ENCODE peak calls at places on chromosomes 1 and 21, in ten cellular contexts. C is fibroblast of lung, T is psoas muscle, F is tibial artery, I is ovary, A is pancreas, E is AG04450, V is brain microvascular endothelial cell, Y is right lobe of liver, Z is dorsolateral prefrontal cortex. G is an unnamed sample.

GRCh38 chr21:43585514-43585913 is 73.8 kb downstream of the HSF2BP start:
- DNase-seq in A (no peak), Z (no peak), F (no peak), E (no peak), I (no peak), Y (no peak), C (no peak), T (no peak), V (no peak), G (no peak)

GRCh38 chr1:25922633-25923567 is 16.7 kb upstream of the STMN1 start:
- DNase-seq in I (peak; percentile 29), F (peak; percentile 69), T (peak; percentile 69), Y (peak; percentile 51), A (peak; percentile 72), E (no peak), V (peak; percentile 5), C (peak; percentile 52), Z (peak; percentile 81), G (peak; percentile 27)

GRCh38 chr1:85393490-85393889 is 71.5 kb downstream of the DDAH1 start:
- DNase-seq in C (no peak), E (no peak), V (no peak), A (no peak), T (no peak), Z (no peak), I (no peak), F (no peak), Y (no peak), G (no peak)

GRCh38 chr1:200931776-200932175 is 37.1 kb downstream of the INAVA start:
- DNase-seq in F (peak; percentile 24), C (no peak), I (no peak), E (no peak), V (no peak), A (no peak), Y (no peak), T (no peak), Z (no peak), G (no peak)

GRCh38 chr1:195237161-195237889 is 1370.9 kb downstream of the KCNT2 start:
- DNase-seq in I (no peak), A (no peak), T (peak; percentile 37), Z (no peak), E (no peak), F (no peak), V (no peak), Y (no peak), C (no peak), G (no peak)

GRCh38 chr1:156885314-156885713 is 8.2 kb upstream of the PEAR1 start:
- DNase-seq in C (peak; percentile 18), E (no peak), I (no peak), Z (no peak), Y (no peak), T (no peak), A (no peak), V (no peak), F (no peak), G (no peak)

GRCh38 chr1:89347296-89347695 is 16.6 kb upstream of the GBP6 start:
- DNase-seq in Y (no peak), A (no peak), C (no peak), E (no peak), T (no peak), Z (no peak), V (no peak), I (no peak), F (no peak), G (no peak)

GRCh38 chr1:230464618-230465017 is 38.5 kb upstream of the PGBD5 start:
- DNase-seq in I (no peak), Z (peak; percentile 45), F (no peak), T (no peak), C (peak; percentile 10), V (no peak), E (no peak), A (no peak), Y (no peak), G (no peak)

GRCh38 chr1:156900019-156900718 is 6.7 kb downstream of the PEAR1 start:
- DNase-seq in Z (no peak), A (no peak), Y (no peak), C (peak; percentile 72), I (no peak), E (no peak), F (no peak), V (peak; percentile 49), T (peak; percentile 34), G (no peak)

GRCh38 chr21:15057290-15057689 is 7.5 kb downstream of the NRIP1 start:
- DNase-seq in E (no peak), I (no peak), Z (no peak), V (no peak), Y (no peak), A (no peak), T (no peak), F (no peak), C (no peak), G (no peak)

GRCh38 chr1:156281281-156282142 is 1.1 kb downstream of the SMG5 start:
- DNase-seq in F (no peak), Y (no peak), C (peak; percentile 57), V (peak; percentile 56), Z (no peak), I (no peak), A (no peak), T (peak; percentile 90), E (no peak), G (peak; percentile 65)

GRCh38 chr1:167627865-167628641 is 2.0 kb upstream of the RCSD1 start:
- DNase-seq in V (no peak), Y (no peak), I (no peak), C (peak; percentile 19), Z (no peak), T (peak; percentile 62), F (no peak), A (no peak), E (no peak), G (peak; percentile 31)

GRCh38 chr21:8992731-8993174 is 1528.6 kb upstream of the TPTE start:
- DNase-seq in F (no peak), V (no peak), Y (no peak), T (peak; percentile 60), Z (no peak), C (peak; percentile 69), A (peak; percentile 63), I (no peak), E (no peak), G (no peak)

GRCh38 chr1:82449671-82450070 is 648.9 kb downstream of the ADGRL2 start:
- DNase-seq in A (no peak), Y (no peak), C (peak; percentile 88), T (no peak), Z (no peak), E (no peak), I (no peak), F (no peak), V (peak; percentile 73), G (no peak)

GRCh38 chr1:202130275-202130646 is 7.5 kb downstream of the GPR37L1 start:
- DNase-seq in Y (no peak), C (no peak), E (no peak), A (no peak), F (no peak), I (peak; percentile 49), V (no peak), Z (no peak), T (no peak), G (no peak)

GRCh38 chr1:223741861-223742260 is 29.5 kb downstream of the CAPN2 start:
- DNase-seq in F (no peak), E (no peak), V (peak; percentile 65), T (no peak), Z (no peak), Y (no peak), A (no peak), C (peak; percentile 84), I (no peak), G (no peak)

GRCh38 chr21:33855190-33855589 is 60.4 kb downstream of the ATP5PO start:
- DNase-seq in C (no peak), A (no peak), E (no peak), T (no peak), F (no peak), Y (no peak), I (no peak), Z (no peak), V (no peak), G (no peak)

GRCh38 chr1:197917813-197918646 is 858 bp downstream of the LHX9 start:
- DNase-seq in Y (no peak), I (peak; percentile 46), T (no peak), F (peak; percentile 64), A (peak; percentile 73), Z (no peak), V (no peak), E (no peak), C (no peak), G (no peak)

DNA sequence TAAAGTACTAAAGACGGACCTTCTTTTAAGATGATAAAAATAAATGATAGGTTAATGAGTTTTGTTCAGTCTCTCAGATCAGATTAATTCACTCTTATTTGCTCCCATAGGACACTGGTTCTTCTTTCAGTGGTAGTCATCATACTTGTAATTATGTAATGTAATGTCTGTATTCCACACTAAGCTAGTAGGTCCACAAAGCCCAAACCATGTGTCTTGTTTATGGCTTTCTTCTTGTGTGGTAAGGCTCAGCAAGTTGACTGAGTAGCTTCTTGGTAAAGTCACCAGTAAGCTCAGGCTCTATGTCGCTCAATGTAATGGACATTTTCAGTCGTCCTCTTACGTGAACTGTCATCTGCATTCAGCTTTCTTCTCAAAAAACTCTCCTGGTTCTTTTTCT is 2.5 kb downstream of the LYPLAL1 start:
- DNase-seq in C (no peak), Y (no peak), V (no peak), E (no peak), A (no peak), F (no peak), I (no peak), T (no peak), Z (no peak), G (no peak)
- H3K4me3 ChIP-seq in C (peak overlapping the region; percentile 74), Y (no peak overlapping the region), V (no peak overlapping the region), E (no peak overlapping the region), A (no peak overlapping the region), F (no peak overlapping the region), I (no peak overlapping the region), T (peak overlapping the region; percentile 83), Z (peak overlapping the region; percentile 89), G (peak overlapping the region; percentile 76)

GRCh38 chr1:59593798-59594790 is 220.7 kb upstream of the HOOK1 start:
- DNase-seq in C (no peak), T (no peak), Y (no peak), I (no peak), A (no peak), Z (no peak), V (no peak), F (no peak), E (no peak), G (no peak)
- H3K27ac ChIP-seq in C (no peak overlapping the region), T (peak overlapping the region; percentile 90), Y (peak overlapping the region; percentile 69), I (no peak overlapping the region), A (peak overlapping the region; percentile 77), Z (no peak overlapping the region), V (no peak overlapping the region), F (no peak overlapping the region), E (no peak overlapping the region), G (no peak overlapping the region)

GRCh38 chr1:31714442-31715096 is 10.8 kb upstream of the COL16A1 start:
- DNase-seq in E (no peak), C (peak; percentile 78), T (peak; percentile 93), Z (peak; percentile 69), Y (no peak), I (peak; percentile 95), A (no peak), V (peak; percentile 43), F (peak; percentile 95), G (peak; percentile 69)
- TF ChIP-seq CTCF in E (peak; percentile 51), C (peak; percentile 37), T (peak; percentile 42), Z (peak; percentile 38), Y (peak; percentile 38), I (no peak), A (no peak), V (peak; percentile 72), F (peak; percentile 21), G (peak; percentile 59)

DNA sequence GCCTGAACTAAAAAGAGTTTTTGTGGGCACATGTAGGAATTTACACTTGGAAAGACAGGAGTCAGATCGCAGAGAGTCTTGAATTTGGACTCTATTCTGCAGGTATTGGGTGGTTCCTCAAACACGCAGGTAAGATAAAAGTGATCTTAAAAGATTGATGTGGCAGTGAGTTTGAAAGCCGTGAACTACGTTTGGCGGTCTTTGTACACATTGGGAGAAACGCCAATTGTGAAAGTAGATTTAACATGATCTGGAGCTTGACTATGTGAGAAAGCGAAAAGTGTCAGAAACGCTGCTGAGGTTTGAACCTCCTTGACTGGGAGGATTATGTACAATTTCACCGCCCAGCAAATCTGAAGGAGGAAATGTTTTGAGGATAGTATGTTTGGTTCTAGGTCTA is 1.5 kb upstream of the PPP2R5A start:
- DNase-seq in T (no peak), Z (no peak), E (no peak), F (no peak), C (no peak), A (no peak), I (no peak), Y (no peak), V (no peak), G (no peak)
- H3K4me3 ChIP-seq in T (peak overlapping the region; percentile 96), Z (peak overlapping the region; percentile 93), E (no peak overlapping the region), F (no peak overlapping the region), C (no peak overlapping the region), A (peak overlapping the region; percentile 54), I (no peak overlapping the region), Y (no peak overlapping the region), V (no peak overlapping the region), G (peak overlapping the region; percentile 94)

G was measured in left ventricle myocardium inferior.